ENCODE peak calls at places on chromosome 22, in five cellular contexts. W is HT1080; N is NCI-H1092 treated with DMSO at 0.1 percent for 48 hours; I is stimulated activated CD4-positive, alpha-beta T cell treated with anti-CD3 and anti-CD28 coated beads, Interleukin-4, amount 100 ng/mL, for 48 hours; Y is CMK. U is an unnamed sample.

GRCh38 chr22:39299829-39300178 is 19.6 kb downstream of the RPL3 start:
- DNase-seq in W (no peak), N (no peak), I (no peak), Y (no peak), U (no peak)

GRCh38 chr22:37267128-37267587 is 15.2 kb upstream of the CYTH4 start:
- DNase-seq in W (peak; percentile 42), N (peak; percentile 16), I (peak; percentile 57), Y (no peak), U (peak; percentile 10)

GRCh38 chr22:19986410-19987341 is 29.9 kb downstream of the ARVCF start:
- DNase-seq in W (no peak), N (peak; percentile 51), I (peak; percentile 55), Y (peak; percentile 37), U (peak; percentile 63)

GRCh38 chr22:46934746-46935491 is 172.5 kb downstream of the TBC1D22A start:
- DNase-seq in W (peak; percentile 99), N (no peak), I (peak; percentile 12), Y (no peak), U (no peak)

GRCh38 chr22:43996170-43996980 is 27.7 kb upstream of the PARVB start:
- DNase-seq in W (no peak), N (no peak), I (peak; percentile 56), Y (no peak), U (no peak)

GRCh38 chr22:41367039-41367679 is 14.6 kb upstream of the TEF start:
- DNase-seq in W (peak; percentile 85), N (peak; percentile 92), I (no peak), Y (peak; percentile 83), U (peak; percentile 94)

GRCh38 chr22:49370841-49371301 is 456.8 kb downstream of the BRD1 start:
- DNase-seq in W (no peak), N (no peak), I (no peak), Y (no peak), U (no peak)

GRCh38 chr22:19525116-19525660 is 978 bp upstream of the CLDN5 start:
- DNase-seq in W (no peak), N (no peak), I (no peak), Y (no peak), U (no peak)

GRCh38 chr22:32473388-32473952 is 1.1 kb upstream of the FBXO7 start:
- DNase-seq in W (peak; percentile 54), N (peak; percentile 70), I (peak; percentile 6), Y (peak; percentile 29), U (peak; percentile 31)

GRCh38 chr22:38882480-38882879 is 10.5 kb upstream of the CBX6 start:
- DNase-seq in W (no peak), N (no peak), I (no peak), Y (no peak), U (no peak)

GRCh38 chr22:32971252-32971651 is 86.9 kb downstream of the SYN3 start:
- DNase-seq in W (no peak), N (peak; percentile 55), I (no peak), Y (no peak), U (no peak)

GRCh38 chr22:43002198-43002577 is 12.8 kb downstream of the PACSIN2 start:
- DNase-seq in W (peak; percentile 86), N (no peak), I (no peak), Y (no peak), U (no peak)

GRCh38 chr22:48745842-48746788 is 1081.6 kb downstream of the BRD1 start:
- DNase-seq in W (no peak), N (no peak), I (no peak), Y (no peak), U (no peak)

GRCh38 chr22:33923660-33924246 is 3.5 kb upstream of the LARGE1 start:
- DNase-seq in W (peak; percentile 61), N (peak; percentile 82), I (no peak), Y (peak; percentile 15), U (peak; percentile 21)

GRCh38 chr22:42842658-42843370 is 14.3 kb downstream of the ARFGAP3 start:
- DNase-seq in W (peak; percentile 8), N (no peak), I (no peak), Y (no peak), U (no peak)

GRCh38 chr22:40383905-40384304 is 13.5 kb downstream of the SGSM3 start:
- DNase-seq in W (peak; percentile 64), N (no peak), I (no peak), Y (no peak), U (no peak)

GRCh38 chr22:47092896-47093311 is 330.5 kb downstream of the TBC1D22A start:
- DNase-seq in W (peak; percentile 23), N (no peak), I (no peak), Y (no peak), U (no peak)

GRCh38 chr22:19357270-19358105 is 66.0 kb upstream of the CLTCL1 start:
- DNase-seq in W (no peak), N (no peak), I (no peak), Y (no peak), U (no peak)

GRCh38 chr22:19396934-19397728 is 34.4 kb downstream of the HIRA start:
- DNase-seq in W (no peak), N (no peak), I (no peak), Y (no peak), U (no peak)

GRCh38 chr22:46766611-46767010 is 4.2 kb downstream of the TBC1D22A start:
- DNase-seq in W (no peak), N (no peak), I (no peak), Y (no peak), U (no peak)

GRCh38 chr22:44732661-44733060 is 19.7 kb upstream of the ARHGAP8 start:
- DNase-seq in W (no peak), N (no peak), I (no peak), Y (no peak), U (no peak)

GRCh38 chr22:43841742-43842141 is 20.6 kb downstream of the SULT4A1 start:
- DNase-seq in W (no peak), N (no peak), I (no peak), Y (no peak), U (no peak)

GRCh38 chr22:30655532-30655931 is 12.1 kb downstream of the DUSP18 start:
- DNase-seq in W (no peak), N (no peak), I (no peak), Y (no peak), U (no peak)

GRCh38 chr22:28139993-28140392 is 220.9 kb upstream of the PITPNB start:
- DNase-seq in W (peak; percentile 23), N (no peak), I (no peak), Y (no peak), U (no peak)

GRCh38 chr22:29744902-29745301 is 21.9 kb downstream of the ZMAT5 start:
- DNase-seq in W (no peak), N (peak; percentile 85), I (no peak), Y (no peak), U (peak; percentile 26)

GRCh38 chr22:28414017-28414416 is 265.6 kb downstream of the TTC28 start:
- DNase-seq in W (no peak), N (no peak), I (no peak), Y (no peak), U (no peak)

GRCh38 chr22:33650244-33650643 is 270.0 kb downstream of the LARGE1 start:
- DNase-seq in W (no peak), N (no peak), I (no peak), Y (no peak), U (no peak)

GRCh38 chr22:35148381-35148780 is 82.4 kb downstream of the ISX start:
- DNase-seq in W (no peak), N (no peak), I (no peak), Y (no peak), U (no peak)

GRCh38 chr22:32880906-32881596 is 79.5 kb downstream of the TIMP3 start:
- DNase-seq in W (no peak), N (peak; percentile 84), I (no peak), Y (peak; percentile 95), U (no peak)

GRCh38 chr22:37221424-37222336 is 9.4 kb upstream of the SSTR3 start:
- DNase-seq in W (no peak), N (no peak), I (no peak), Y (no peak), U (no peak)

GRCh38 chr22:30208631-30209603 is 37.6 kb downstream of the LIF start:
- DNase-seq in W (peak; percentile 67), N (no peak), I (no peak), Y (peak; percentile 96), U (no peak)

GRCh38 chr22:44620129-44620840 is 81.7 kb upstream of the PRR5 start:
- DNase-seq in W (no peak), N (no peak), I (peak; percentile 59), Y (peak; percentile 85), U (no peak)